ENCODE peak calls at places on chromosome 14, in six cellular contexts. F, Y, K, Z, T and P are unnamed samples.
A peak's percentile ranks its signal among the peaks of the same experiment; 100 is the strongest.

GRCh38 chr14:103908580-103908979 is 19.7 kb upstream of the TDRD9 start:
- DNase-seq in F (no peak), Y (no peak), K (no peak), Z (no peak), T (no peak), P (no peak)

GRCh38 chr14:85131523-85131922 is 398.4 kb upstream of the FLRT2 start:
- DNase-seq in F (no peak), Y (no peak), K (no peak), Z (no peak), T (no peak), P (no peak)

GRCh38 chr14:54711312-54711711 is 144.4 kb downstream of the SAMD4A start:
- DNase-seq in F (no peak), Y (no peak), K (no peak), Z (no peak), T (no peak), P (no peak)

GRCh38 chr14:77622562-77622961 is 6.1 kb upstream of the SPTLC2 start:
- DNase-seq in F (no peak), Y (peak; percentile 88), K (no peak), Z (peak; percentile 75), T (no peak), P (peak; percentile 80)

GRCh38 chr14:97002454-97002853 is 205.3 kb downstream of the VRK1 start:
- DNase-seq in F (no peak), Y (no peak), K (no peak), Z (no peak), T (no peak), P (no peak)

GRCh38 chr14:59483360-59483759 is 848 bp downstream of the L3HYPDH start:
- DNase-seq in F (no peak), Y (no peak), K (no peak), Z (no peak), T (no peak), P (no peak)

GRCh38 chr14:72686832-72687231 is 207.1 kb downstream of the DPF3 start:
- DNase-seq in F (no peak), Y (no peak), K (no peak), Z (no peak), T (no peak), P (no peak)

GRCh38 chr14:78921856-78922255 is 751.7 kb downstream of the NRXN3 start:
- DNase-seq in F (no peak), Y (no peak), K (no peak), Z (no peak), T (no peak), P (no peak)

GRCh38 chr14:104678346-104678745 is 11.1 kb upstream of the INF2 start:
- DNase-seq in F (peak; percentile 54), Y (no peak), K (no peak), Z (peak; percentile 56), T (no peak), P (peak; percentile 65)

GRCh38 chr14:38592764-38593442 is 337.0 kb upstream of the CLEC14A start:
- DNase-seq in F (no peak), Y (no peak), K (no peak), Z (no peak), T (no peak), P (no peak)

GRCh38 chr14:80468331-80469122 is 257.2 kb upstream of the DIO2 start:
- DNase-seq in F (no peak), Y (no peak), K (no peak), Z (no peak), T (no peak), P (no peak)
- H3K27ac ChIP-seq in F (no peak overlapping the region), Y (no peak overlapping the region), K (no peak overlapping the region), Z (no peak overlapping the region), T (no peak overlapping the region), P (no peak overlapping the region)

GRCh38 chr14:66508547-66508845 is 549 bp downstream of the GPHN start:
- DNase-seq in F (no peak), Y (no peak), K (peak; percentile 37), Z (no peak), T (no peak), P (no peak)

GRCh38 chr14:66507181-66507721 is 696 bp upstream of the GPHN start:
- DNase-seq in F (no peak), Y (no peak), K (no peak), Z (no peak), T (no peak), P (no peak)

GRCh38 chr14:66509874-66510273 is 1.9 kb downstream of the GPHN start:
- DNase-seq in F (no peak), Y (no peak), K (no peak), Z (no peak), T (no peak), P (no peak)

GRCh38 chr14:66507722-66508546 is at the start of gene GPHN:
- DNase-seq in F (peak; percentile 97), Y (peak; percentile 96), K (peak; percentile 86), Z (peak; percentile 98), T (peak; percentile 95), P (peak; percentile 98)

DNA sequence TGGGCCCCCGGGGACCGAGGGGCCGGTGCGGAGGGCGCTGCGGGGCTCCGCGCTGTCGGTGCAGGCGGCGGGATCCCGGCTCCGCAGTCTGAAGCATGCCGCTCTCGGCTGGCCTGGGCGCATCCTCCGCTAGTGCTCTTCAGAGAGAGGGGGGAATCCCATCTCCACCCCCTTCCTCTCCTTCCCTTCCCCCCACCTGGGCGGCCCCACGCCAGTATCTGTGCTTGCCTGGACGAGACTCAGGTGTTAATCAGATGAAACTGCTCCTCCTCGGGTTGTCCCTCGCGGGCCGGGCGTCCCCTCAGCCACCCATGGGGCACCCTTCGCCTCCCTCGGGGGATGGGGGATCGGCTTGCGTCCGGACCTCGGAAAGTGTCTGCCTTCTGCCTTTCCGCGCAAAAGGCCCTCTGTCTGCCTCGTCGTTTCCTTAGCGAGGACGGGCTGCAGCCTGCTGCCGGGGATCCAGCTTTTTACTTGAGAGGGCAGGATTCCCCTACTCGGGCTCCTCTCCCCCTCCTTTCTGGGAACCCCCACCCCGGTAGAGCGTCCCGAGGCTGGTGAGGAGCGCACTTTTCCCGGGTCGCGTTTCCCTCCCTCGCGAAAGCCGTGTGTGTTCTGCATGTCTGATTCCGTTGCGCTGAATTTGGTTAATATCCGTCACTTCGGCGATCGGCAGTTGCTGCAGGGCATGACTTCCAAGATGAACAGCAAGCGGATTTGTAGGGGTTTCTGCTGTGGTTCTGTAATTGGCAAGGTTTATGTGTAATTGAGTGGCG is 1.1 kb downstream of the GPHN start:
- DNase-seq in F (peak; percentile 29), Y (peak; percentile 50), K (peak; percentile 33), Z (peak; percentile 49), T (peak; percentile 27), P (peak; percentile 73)
- H3K27ac ChIP-seq in F (peak overlapping the region; percentile 97), Y (peak overlapping the region; percentile 94), K (peak overlapping the region; percentile 90), Z (peak overlapping the region; percentile 86), T (peak overlapping the region; percentile 92), P (peak overlapping the region; percentile 83)

GRCh38 chr14:35296505-35296904 is 4.3 kb downstream of the PSMA6 start:
- DNase-seq in F (no peak), Y (no peak), K (no peak), Z (no peak), T (no peak), P (no peak)
- H3K27ac ChIP-seq in F (no peak overlapping the region), Y (no peak overlapping the region), K (no peak overlapping the region), Z (peak overlapping the region; percentile 21), T (no peak overlapping the region), P (no peak overlapping the region)

DNA sequence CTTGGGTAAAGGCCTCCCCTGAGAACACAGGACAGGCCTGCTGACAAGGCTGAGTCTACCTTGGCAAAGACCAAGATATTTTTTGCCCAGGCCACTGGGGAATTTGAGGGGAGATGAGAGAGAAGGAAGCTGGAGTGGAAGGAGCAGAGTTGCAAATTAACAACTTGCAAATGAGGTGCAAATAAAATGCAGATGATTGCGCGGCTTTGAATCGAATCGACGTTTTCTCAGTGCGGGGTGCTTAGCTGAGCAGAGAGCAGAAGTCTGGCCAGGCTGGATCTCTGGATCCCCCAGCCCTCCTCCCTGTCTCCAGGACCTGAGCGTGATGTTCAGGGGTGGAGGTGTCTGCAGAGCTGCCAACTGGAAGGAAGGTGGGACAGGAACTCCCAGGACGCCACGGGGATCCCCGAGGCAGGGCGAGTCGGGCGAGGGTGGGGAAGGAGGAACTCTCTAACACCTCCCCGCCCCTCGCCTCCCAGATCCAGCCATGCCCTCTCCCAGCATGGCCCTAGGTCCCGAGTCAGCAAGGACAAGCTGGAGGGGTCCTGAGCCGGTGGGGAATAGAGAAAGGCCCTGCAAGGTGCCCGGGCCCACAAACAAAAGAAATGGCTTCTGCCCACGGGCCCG is 534 bp upstream of the CARMIL3 start:
- DNase-seq in F (no peak), Y (peak; percentile 52), K (no peak), Z (no peak), T (no peak), P (no peak)
- H3K27ac ChIP-seq in F (peak overlapping the region; percentile 56), Y (peak overlapping the region; percentile 40), K (peak overlapping the region; percentile 75), Z (peak overlapping the region; percentile 68), T (peak overlapping the region; percentile 29), P (no peak overlapping the region)

GRCh38 chr14:92938890-92939671 is 16.1 kb downstream of the CHGA start:
- DNase-seq in F (no peak), Y (no peak), K (no peak), Z (no peak), T (no peak), P (no peak)
- H3K27ac ChIP-seq in F (no peak overlapping the region), Y (no peak overlapping the region), K (no peak overlapping the region), Z (no peak overlapping the region), T (no peak overlapping the region), P (no peak overlapping the region)

GRCh38 chr14:95291859-95292542 is 27.7 kb downstream of the CLMN start:
- DNase-seq in F (peak; percentile 82), Y (peak; percentile 68), K (no peak), Z (no peak), T (peak; percentile 75), P (no peak)
- H3K27ac ChIP-seq in F (peak overlapping the region; percentile 87), Y (peak overlapping the region; percentile 79), K (peak overlapping the region; percentile 77), Z (peak overlapping the region; percentile 22), T (peak overlapping the region; percentile 60), P (no peak overlapping the region)